ENCODE peak calls at places on chromosomes 3 and 15, in seven cellular contexts. H is upper lobe of left lung, Y is WERI-Rb-1, E is stomach, W is PC-9, G is body of pancreas, I is spleen. F is an unnamed sample.

GRCh38 chr15:98767692-98768091 is 119.4 kb downstream of the IGF1R start:
- DNase-seq in W (no peak), I (no peak), G (no peak), H (no peak), Y (no peak), E (no peak), F (no peak)

GRCh38 chr15:73031648-73032047 is 20.6 kb upstream of the NEO1 start:
- DNase-seq in E (no peak), H (no peak), W (no peak), Y (no peak), I (no peak), G (no peak), F (no peak)

GRCh38 chr3:104411760-104412159 is 954.9 kb upstream of the ALCAM start:
- DNase-seq in W (no peak), I (no peak), E (no peak), G (no peak), H (no peak), Y (no peak), F (no peak)

GRCh38 chr15:34855893-34856292 is 60.5 kb upstream of the ACTC1 start:
- DNase-seq in G (no peak), W (no peak), Y (no peak), E (no peak), H (no peak), I (no peak), F (peak; percentile 43)

GRCh38 chr15:80549712-80550111 is 145.4 kb upstream of the ABHD17C start:
- DNase-seq in I (no peak), H (no peak), E (no peak), Y (no peak), W (no peak), G (no peak), F (no peak)

GRCh38 chr3:129182390-129183180 is 1.1 kb downstream of the CNBP start:
- DNase-seq in Y (no peak), H (no peak), I (peak; percentile 77), E (no peak), G (no peak), W (no peak), F (no peak)

GRCh38 chr3:132231633-132232032 is 85.6 kb upstream of the ACP3 start:
- DNase-seq in H (no peak), G (no peak), I (no peak), E (no peak), W (peak; percentile 12), Y (no peak), F (no peak)

GRCh38 chr3:16836505-16837237 is 48.1 kb upstream of the PLCL2 start:
- DNase-seq in Y (no peak), G (no peak), W (no peak), E (no peak), H (no peak), I (no peak), F (no peak)

GRCh38 chr3:27378331-27378730 is 9.1 kb upstream of the NEK10 start:
- DNase-seq in W (no peak), I (no peak), H (no peak), E (no peak), G (no peak), Y (no peak), F (no peak)

GRCh38 chr3:46299608-46300460 is 54.1 kb upstream of the CCR2 start:
- DNase-seq in E (no peak), I (no peak), W (no peak), H (no peak), Y (no peak), G (no peak), F (no peak)

GRCh38 chr15:34275154-34275553 is 50.3 kb downstream of the EMC4 start:
- DNase-seq in H (no peak), Y (no peak), E (no peak), W (no peak), G (no peak), I (no peak), F (no peak)

GRCh38 chr3:88141458-88142083 is 8.2 kb upstream of the C3orf38 start:
- DNase-seq in G (no peak), Y (no peak), H (no peak), E (no peak), I (no peak), W (no peak), F (no peak)

GRCh38 chr3:9970020-9970652 is 16.5 kb downstream of the EMC3 start:
- DNase-seq in W (peak; percentile 20), I (no peak), Y (no peak), H (peak; percentile 17), E (no peak), G (no peak), F (peak; percentile 89)

GRCh38 chr3:25021816-25022215 is 406.2 kb upstream of the RARB start:
- DNase-seq in I (no peak), W (no peak), Y (no peak), G (no peak), H (no peak), E (no peak), F (no peak)

GRCh38 chr3:29313074-29313473 is 32.2 kb downstream of the RBMS3 start:
- DNase-seq in H (no peak), G (no peak), I (no peak), W (no peak), E (no peak), Y (no peak), F (no peak)

GRCh38 chr3:136955813-136956212 is 2.0 kb upstream of the IL20RB start:
- DNase-seq in G (peak; percentile 21), E (no peak), Y (no peak), H (no peak), W (peak; percentile 57), I (no peak), F (no peak)

GRCh38 chr15:49946681-49947080 is 172.4 kb downstream of the ATP8B4 start:
- DNase-seq in G (peak; percentile 68), W (peak; percentile 2), I (no peak), H (peak; percentile 38), E (no peak), Y (no peak), F (peak; percentile 95)

GRCh38 chr15:89003865-89004725 is 84.2 kb upstream of the ABHD2 start:
- DNase-seq in I (no peak), E (no peak), G (no peak), Y (peak; percentile 72), H (no peak), W (no peak), F (no peak)

GRCh38 chr3:71579934-71580318 is 3.6 kb downstream of the FOXP1 start:
- DNase-seq in I (no peak), E (no peak), Y (no peak), W (peak; percentile 7), G (peak; percentile 50), H (no peak), F (no peak)

GRCh38 chr15:66094331-66094730 is 159.2 kb downstream of the MEGF11 start:
- DNase-seq in Y (peak; percentile 70), G (no peak), I (peak; percentile 56), E (no peak), W (no peak), H (no peak), F (no peak)

DNA sequence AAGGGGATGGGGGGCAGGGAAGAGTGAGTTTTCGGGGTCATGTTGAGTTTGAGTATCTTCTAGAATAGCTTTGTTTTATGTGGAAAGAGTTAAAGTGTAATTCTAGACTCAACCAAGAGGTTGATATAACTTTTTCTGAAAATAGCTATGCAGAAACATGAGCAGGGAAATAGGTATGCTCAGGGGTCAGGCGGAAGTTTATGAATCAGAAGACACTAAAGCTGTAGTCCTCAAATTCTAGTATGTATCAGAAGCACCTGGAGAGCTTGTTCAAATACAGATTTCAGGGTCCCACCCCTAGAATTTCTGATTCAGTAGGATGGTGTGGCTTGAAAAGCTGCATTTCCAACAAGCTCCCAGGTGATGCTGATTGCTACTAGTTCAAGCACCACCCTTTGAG is 37.6 kb upstream of the UBE2E2 start:
- DNase-seq in I (no peak), G (no peak), H (no peak), Y (no peak), W (no peak), E (no peak), F (no peak)
- TF ChIP-seq CTCF in I (no peak), G (no peak), H (no peak), Y (no peak), W (no peak), E (no peak), F (no peak)

GRCh38 chr3:53256704-53257055 is 858 bp upstream of the TKT start:
- DNase-seq in Y (no peak), H (no peak), I (no peak), E (no peak), G (no peak), W (no peak), F (no peak)

GRCh38 chr3:53260286-53260785 is 4.5 kb upstream of the TKT start:
- DNase-seq in E (no peak), H (no peak), I (no peak), G (no peak), Y (no peak), W (no peak), F (no peak)

GRCh38 chr3:53257465-53257864 is 1.6 kb upstream of the TKT start:
- DNase-seq in I (peak; percentile 74), G (no peak), H (no peak), W (no peak), E (no peak), Y (no peak), F (no peak)

GRCh38 chr3:53259427-53260259 is 3.8 kb upstream of the TKT start:
- DNase-seq in Y (no peak), W (no peak), E (no peak), I (no peak), H (no peak), G (no peak), F (no peak)

GRCh38 chr3:53258600-53259426 is 3.0 kb upstream of the TKT start:
- DNase-seq in W (no peak), I (no peak), Y (no peak), E (no peak), G (no peak), H (no peak), F (no peak)
- H3K4me3 ChIP-seq in W (no peak overlapping the region), I (no peak overlapping the region), Y (no peak overlapping the region), E (no peak overlapping the region), G (no peak overlapping the region), H (no peak overlapping the region), F (no peak overlapping the region)

GRCh38 chr15:64137226-64137833 is 14.2 kb upstream of the SNX22 start:
- DNase-seq in E (no peak), W (no peak), G (no peak), Y (no peak), H (no peak), I (peak; percentile 83), F (no peak)
- TF ChIP-seq CTCF in E (no peak), W (no peak), G (no peak), Y (peak; percentile 16), H (no peak), I (no peak), F (no peak)

DNA sequence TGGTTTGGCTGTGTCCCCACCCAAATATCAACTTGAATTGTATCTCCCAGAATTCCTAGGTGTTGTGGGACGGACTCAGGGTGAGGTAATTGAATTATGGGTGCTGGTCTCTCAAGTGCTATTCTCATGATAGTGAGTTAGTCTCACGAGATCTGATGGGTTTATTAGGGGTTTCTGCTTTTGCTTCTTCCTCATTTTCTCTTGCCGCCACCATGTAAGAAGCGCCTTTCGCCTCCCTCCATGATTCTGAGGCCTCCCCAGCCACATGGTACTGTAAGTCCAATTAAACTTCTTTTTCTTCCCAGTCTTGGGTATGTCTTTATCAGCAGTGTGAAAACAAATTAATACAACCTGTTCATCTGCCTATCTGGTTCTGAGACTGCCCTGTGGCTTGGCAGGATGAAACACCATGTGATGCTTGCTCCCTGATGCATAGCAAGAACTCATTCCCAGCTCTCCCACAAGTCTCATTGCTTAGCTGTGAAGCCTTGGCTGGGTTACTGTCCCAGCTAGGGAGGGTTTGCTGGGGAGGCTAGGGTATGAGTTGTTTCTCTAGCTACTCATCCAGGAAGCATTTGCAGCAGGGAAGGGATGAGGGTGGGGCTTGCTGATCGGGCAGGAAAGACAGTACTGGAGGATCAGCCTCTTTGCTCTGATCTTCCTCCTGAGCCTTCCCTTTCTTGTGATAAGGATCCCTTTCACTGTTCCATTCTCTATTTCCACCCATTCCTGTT is 3.7 kb upstream of the SQOR start:
- DNase-seq in Y (no peak), W (peak; percentile 31), E (no peak), I (no peak), H (no peak), G (no peak), F (no peak)
- H3K4me3 ChIP-seq in Y (no peak overlapping the region), W (no peak overlapping the region), E (no peak overlapping the region), I (no peak overlapping the region), H (no peak overlapping the region), G (no peak overlapping the region), F (no peak overlapping the region)

F was measured in LNCaP clone FGC.